ENCODE peak calls at places on chromosomes 6 and 20, in four cellular contexts. V, Y, A and X are unnamed samples.

GRCh38 chr6:2999005-2999620 is 581 bp upstream of the NQO2 start:
- DNase-seq in V (no peak), Y (no peak), A (peak; percentile 32), X (no peak)

GRCh38 chr6:3549314-3549940 is 92.6 kb upstream of the SLC22A23 start:
- DNase-seq in V (no peak), Y (no peak), A (no peak), X (no peak)

GRCh38 chr20:49282584-49283171 is 4.8 kb upstream of the ZNFX1 start:
- DNase-seq in V (no peak), Y (no peak), A (no peak), X (no peak)

GRCh38 chr6:6285679-6286078 is 34.8 kb downstream of the F13A1 start:
- DNase-seq in V (no peak), Y (no peak), A (no peak), X (no peak)

GRCh38 chr6:42367353-42368011 is 84.2 kb downstream of the TRERF1 start:
- DNase-seq in Y (no peak), V (no peak), A (no peak), X (no peak)

GRCh38 chr6:549901-550300 is 107.0 kb downstream of the HUS1B start:
- DNase-seq in A (no peak), Y (no peak), V (no peak), X (no peak)

GRCh38 chr20:9903048-9903651 is 64.3 kb upstream of the PAK5 start:
- DNase-seq in Y (no peak), A (no peak), V (no peak), X (no peak)

GRCh38 chr20:1177680-1178079 is 7.1 kb downstream of the TMEM74B start:
- DNase-seq in Y (no peak), V (no peak), A (no peak), X (no peak)

GRCh38 chr6:31652925-31653724 is 664 bp upstream of the BAG6 start:
- DNase-seq in V (peak; percentile 87), A (peak; percentile 75), Y (no peak), X (peak; percentile 92)

GRCh38 chr6:68597642-68598041 is 37.4 kb upstream of the ADGRB3 start:
- DNase-seq in Y (no peak), A (no peak), V (no peak), X (no peak)

GRCh38 chr20:19658137-19658536 is 99.9 kb upstream of the RIN2 start:
- DNase-seq in Y (no peak), V (no peak), A (no peak), X (no peak)

GRCh38 chr6:139954463-139955071 is 580.1 kb upstream of the CITED2 start:
- DNase-seq in A (no peak), V (no peak), Y (no peak), X (no peak)

GRCh38 chr20:57661201-57662027 is 41.2 kb upstream of the ZBP1 start:
- DNase-seq in V (peak; percentile 23), A (no peak), Y (no peak), X (no peak)

GRCh38 chr6:40325791-40326190 is 261.4 kb downstream of the LRFN2 start:
- DNase-seq in Y (no peak), A (no peak), V (no peak), X (no peak)

GRCh38 chr6:24359640-24360454 is 2.0 kb upstream of the DCDC2 start:
- DNase-seq in Y (peak; percentile 58), A (peak; percentile 51), V (peak; percentile 79), X (peak; percentile 26)

GRCh38 chr20:32968833-32969241 is 35.4 kb downstream of the SUN5 start:
- DNase-seq in V (no peak), Y (no peak), A (no peak), X (no peak)

GRCh38 chr6:143431226-143431625 is 19.3 kb downstream of the ADAT2 start:
- DNase-seq in V (no peak), A (no peak), Y (no peak), X (no peak)

GRCh38 chr6:152057832-152058498 is 250.5 kb downstream of the ESR1 start:
- DNase-seq in Y (no peak), V (no peak), A (no peak), X (no peak)

GRCh38 chr6:7562769-7563168 is 21.3 kb downstream of the DSP start:
- DNase-seq in Y (no peak), V (no peak), A (no peak), X (no peak)

GRCh38 chr20:49851234-49851755 is 38.7 kb downstream of the SLC9A8 start:
- DNase-seq in Y (no peak), A (no peak), V (peak; percentile 35), X (peak; percentile 70)

GRCh38 chr20:38023181-38024085 is 9.8 kb downstream of the TTI1 start:
- DNase-seq in V (no peak), A (no peak), Y (no peak), X (no peak)

GRCh38 chr6:104525677-104526322 is 333.9 kb downstream of the HACE1 start:
- DNase-seq in A (peak; percentile 35), Y (peak; percentile 15), V (peak; percentile 79), X (peak; percentile 83)

GRCh38 chr6:11950109-11950508 is 62.0 kb upstream of the HIVEP1 start:
- DNase-seq in Y (no peak), A (no peak), V (no peak), X (no peak)